ENCODE peak calls at places on chromosomes 12 and 14, in six cellular contexts. R is thyroid gland, E is heart left ventricle, N is Peyer's patch, Y is endothelial cell of umbilical vein, X is A549. O is an unnamed sample.

GRCh38 chr12:46065412-46066166 is 75.2 kb upstream of the SCAF11 start:
- DNase-seq in R (no peak), E (no peak), N (no peak), Y (no peak), X (no peak), O (no peak)

GRCh38 chr12:105761075-105761474 is 377.7 kb downstream of the NUAK1 start:
- DNase-seq in R (no peak), E (no peak), N (no peak), Y (peak; percentile 72), X (no peak), O (no peak)

GRCh38 chr14:106277503-106277902 is 751.1 kb downstream of the TMEM121 start:
- DNase-seq in R (no peak), E (no peak), N (peak; percentile 43), Y (no peak), X (no peak), O (no peak)

GRCh38 chr12:23113781-23114180 is 488.8 kb downstream of the ETNK1 start:
- DNase-seq in R (no peak), E (no peak), N (no peak), Y (no peak), X (no peak), O (no peak)

GRCh38 chr12:40469736-40470135 is 222.5 kb upstream of the CNTN1 start:
- DNase-seq in R (no peak), E (no peak), N (no peak), Y (no peak), X (no peak), O (no peak)

GRCh38 chr12:28017126-28017872 is 44.8 kb upstream of the PTHLH start:
- DNase-seq in R (no peak), E (no peak), N (no peak), Y (no peak), X (no peak), O (no peak)

GRCh38 chr14:21025374-21026151 is 702 bp upstream of the NDRG2 start:
- DNase-seq in R (peak; percentile 43), E (peak; percentile 94), N (peak; percentile 32), Y (no peak), X (no peak), O (peak; percentile 94)

GRCh38 chr14:90114554-90114953 is 52.8 kb downstream of the KCNK13 start:
- DNase-seq in R (no peak), E (no peak), N (no peak), Y (no peak), X (peak; percentile 11), O (no peak)

GRCh38 chr14:78857974-78858373 is 687.8 kb downstream of the NRXN3 start:
- DNase-seq in R (no peak), E (no peak), N (no peak), Y (no peak), X (no peak), O (no peak)

GRCh38 chr12:113056631-113057488 is at the start of gene DTX1:
- DNase-seq in R (peak; percentile 36), E (peak; percentile 57), N (peak; percentile 53), Y (no peak), X (no peak), O (no peak)

GRCh38 chr14:22994762-22995275 is 12.5 kb upstream of the AJUBA start:
- DNase-seq in R (peak; percentile 96), E (no peak), N (peak; percentile 36), Y (peak; percentile 49), X (peak; percentile 41), O (no peak)

GRCh38 chr12:111412007-111412829 is 6.5 kb downstream of the SH2B3 start:
- DNase-seq in R (peak; percentile 64), E (peak; percentile 73), N (peak; percentile 48), Y (peak; percentile 51), X (no peak), O (no peak)

GRCh38 chr12:113478351-113479011 is 6.8 kb upstream of the LHX5 start:
- DNase-seq in R (no peak), E (no peak), N (no peak), Y (no peak), X (no peak), O (no peak)

GRCh38 chr12:76031081-76031413 is 529 bp downstream of the PHLDA1 start:
- DNase-seq in R (no peak), E (no peak), N (peak; percentile 19), Y (no peak), X (no peak), O (no peak)

GRCh38 chr12:109482894-109483293 is 5.5 kb downstream of the UBE3B start:
- DNase-seq in R (no peak), E (no peak), N (no peak), Y (no peak), X (no peak), O (no peak)

GRCh38 chr12:1929241-1929984 is 11.0 kb upstream of the CACNA2D4 start:
- DNase-seq in R (no peak), E (no peak), N (no peak), Y (no peak), X (no peak), O (no peak)

GRCh38 chr12:11812558-11813421 is 163.3 kb downstream of the ETV6 start:
- DNase-seq in R (peak; percentile 18), E (peak; percentile 53), N (peak; percentile 57), Y (peak; percentile 59), X (no peak), O (no peak)

GRCh38 chr12:46503637-46504036 is 131.1 kb upstream of the SLC38A2 start:
- DNase-seq in R (no peak), E (no peak), N (no peak), Y (no peak), X (no peak), O (no peak)

GRCh38 chr14:68011629-68012028 is 192.1 kb downstream of the RAD51B start:
- DNase-seq in R (no peak), E (no peak), N (no peak), Y (peak; percentile 81), X (no peak), O (no peak)

GRCh38 chr14:68164723-68165122 is 345.1 kb downstream of the RAD51B start:
- DNase-seq in R (no peak), E (no peak), N (no peak), Y (no peak), X (peak; percentile 18), O (no peak)

GRCh38 chr14:89681086-89682018 is 264.3 kb upstream of the FOXN3 start:
- DNase-seq in R (no peak), E (no peak), N (peak; percentile 66), Y (no peak), X (no peak), O (no peak)

GRCh38 chr12:111188436-111188835 is 180.5 kb downstream of the PHETA1 start:
- DNase-seq in R (no peak), E (no peak), N (no peak), Y (no peak), X (no peak), O (no peak)

GRCh38 chr12:122981036-122981471 is 573 bp downstream of the ARL6IP4 start:
- DNase-seq in R (no peak), E (no peak), N (no peak), Y (peak; percentile 59), X (no peak), O (no peak)

GRCh38 chr12:89051065-89051677 is 301.1 kb downstream of the DUSP6 start:
- DNase-seq in R (peak; percentile 3), E (no peak), N (no peak), Y (peak; percentile 88), X (peak; percentile 51), O (peak; percentile 42)

GRCh38 chr12:1932264-1932777 is 13.9 kb upstream of the CACNA2D4 start:
- DNase-seq in R (peak; percentile 88), E (peak; percentile 85), N (no peak), Y (no peak), X (no peak), O (no peak)

GRCh38 chr14:22886500-22887259 is 3.7 kb downstream of the REM2 start:
- DNase-seq in R (peak; percentile 79), E (peak; percentile 68), N (peak; percentile 86), Y (peak; percentile 24), X (peak; percentile 66), O (no peak)

GRCh38 chr14:61285364-61285763 is 4.2 kb upstream of the TMEM30B start:
- DNase-seq in R (no peak), E (no peak), N (no peak), Y (no peak), X (peak; percentile 25), O (no peak)

GRCh38 chr14:77228056-77228455 is 43.0 kb downstream of the NGB start:
- DNase-seq in R (no peak), E (no peak), N (no peak), Y (no peak), X (no peak), O (no peak)

GRCh38 chr14:77222546-77223225 is 41.1 kb downstream of the TMEM63C start:
- DNase-seq in R (no peak), E (no peak), N (no peak), Y (no peak), X (no peak), O (no peak)

GRCh38 chr14:77220246-77221017 is 38.8 kb downstream of the TMEM63C start:
- DNase-seq in R (no peak), E (peak; percentile 33), N (no peak), Y (no peak), X (no peak), O (no peak)

GRCh38 chr14:77221241-77221871 is 39.8 kb downstream of the TMEM63C start:
- DNase-seq in R (no peak), E (no peak), N (no peak), Y (no peak), X (no peak), O (no peak)

GRCh38 chr14:77225254-77225653 is 43.7 kb downstream of the TMEM63C start:
- DNase-seq in R (no peak), E (no peak), N (no peak), Y (no peak), X (no peak), O (no peak)
- TF ChIP-seq POLR2A in R (no peak), E (no peak), N (no peak), Y (no peak), X (no peak), O (no peak)

GRCh38 chr12:121807656-121808347 is 4.0 kb downstream of the SETD1B start:
- DNase-seq in R (no peak), E (no peak), N (no peak), Y (no peak), X (no peak), O (no peak)
- H3K27ac ChIP-seq in R (no peak overlapping the region), E (no peak overlapping the region), N (peak overlapping the region; percentile 100), Y (no peak overlapping the region), X (no peak overlapping the region), O (no peak overlapping the region)

GRCh38 chr12:48851883-48852733 is at the start of gene DDX23:
- DNase-seq in R (peak; percentile 95), E (peak; percentile 97), N (peak; percentile 91), Y (peak; percentile 98), X (peak; percentile 98), O (peak; percentile 99)
- TF ChIP-seq POLR2A in R (no peak), E (peak; percentile 54), N (peak; percentile 59), Y (peak; percentile 81), X (peak; percentile 71), O (peak; percentile 27)

GRCh38 chr14:49551569-49551968 is 34.6 kb downstream of the RPS29 start:
- DNase-seq in R (no peak), E (no peak), N (no peak), Y (no peak), X (no peak), O (no peak)
- H3K27ac ChIP-seq in R (no peak overlapping the region), E (no peak overlapping the region), N (no peak overlapping the region), Y (no peak overlapping the region), X (no peak overlapping the region), O (no peak overlapping the region)

O was measured in esophagus muscularis mucosa.